ENCODE peak calls at places on chromosomes 3 and 15, in nine cellular contexts. One of them, this sample, is unnamed.

GRCh38 chr3:49553320-49553689 is 972 bp upstream of the BSN start:
- DNase-seq in endodermal cell: no peak
- DNase-seq in BJ: no peak
- DNase-seq in PC-3: no peak
- DNase-seq in HepG2: no peak
- DNase-seq in OCI-LY7: no peak
- DNase-seq in bronchial epithelial cell: peak
- DNase-seq in H1: no peak
- DNase-seq in heart left ventricle: no peak
- DNase-seq in this sample: peak

GRCh38 chr3:72258786-72259185 is 473.8 kb upstream of the PROK2 start:
- DNase-seq in HepG2: no peak
- DNase-seq in bronchial epithelial cell: no peak
- DNase-seq in OCI-LY7: no peak
- DNase-seq in heart left ventricle: peak
- DNase-seq in H1: no peak
- DNase-seq in endodermal cell: peak
- DNase-seq in PC-3: no peak
- DNase-seq in BJ: no peak
- DNase-seq in this sample: no peak

GRCh38 chr15:61888074-61888780 is 172.0 kb downstream of the VPS13C start:
- DNase-seq in HepG2: no peak
- DNase-seq in bronchial epithelial cell: no peak
- DNase-seq in endodermal cell: no peak
- DNase-seq in BJ: no peak
- DNase-seq in heart left ventricle: no peak
- DNase-seq in PC-3: peak
- DNase-seq in OCI-LY7: no peak
- DNase-seq in H1: no peak
- DNase-seq in this sample: peak

GRCh38 chr3:149234671-149235245 is 13.1 kb upstream of the CP start:
- DNase-seq in HepG2: no peak
- DNase-seq in H1: no peak
- DNase-seq in endodermal cell: no peak
- DNase-seq in OCI-LY7: no peak
- DNase-seq in BJ: no peak
- DNase-seq in heart left ventricle: no peak
- DNase-seq in bronchial epithelial cell: peak
- DNase-seq in PC-3: no peak
- DNase-seq in this sample: peak

GRCh38 chr3:150005243-150006102 is 34.8 kb upstream of the PFN2 start:
- DNase-seq in BJ: peak
- DNase-seq in HepG2: no peak
- DNase-seq in endodermal cell: no peak
- DNase-seq in OCI-LY7: no peak
- DNase-seq in H1: no peak
- DNase-seq in heart left ventricle: no peak
- DNase-seq in bronchial epithelial cell: peak
- DNase-seq in PC-3: peak
- DNase-seq in this sample: peak

GRCh38 chr3:138455801-138456716 is 21.6 kb downstream of the ESYT3 start:
- DNase-seq in endodermal cell: peak
- DNase-seq in BJ: no peak
- DNase-seq in HepG2: no peak
- DNase-seq in OCI-LY7: no peak
- DNase-seq in bronchial epithelial cell: no peak
- DNase-seq in heart left ventricle: no peak
- DNase-seq in PC-3: peak
- DNase-seq in H1: no peak
- DNase-seq in this sample: no peak

GRCh38 chr15:78162038-78162437 is 12.9 kb downstream of the IDH3A start:
- DNase-seq in heart left ventricle: no peak
- DNase-seq in HepG2: no peak
- DNase-seq in endodermal cell: no peak
- DNase-seq in H1: no peak
- DNase-seq in BJ: no peak
- DNase-seq in bronchial epithelial cell: no peak
- DNase-seq in OCI-LY7: no peak
- DNase-seq in PC-3: no peak
- DNase-seq in this sample: no peak

GRCh38 chr3:187406927-187407326 is 38.7 kb downstream of the RTP4 start:
- DNase-seq in endodermal cell: no peak
- DNase-seq in H1: no peak
- DNase-seq in OCI-LY7: no peak
- DNase-seq in bronchial epithelial cell: peak
- DNase-seq in HepG2: no peak
- DNase-seq in PC-3: no peak
- DNase-seq in BJ: no peak
- DNase-seq in heart left ventricle: peak
- DNase-seq in this sample: no peak

GRCh38 chr15:52228928-52229327 is 37.7 kb upstream of the GNB5 start:
- DNase-seq in HepG2: peak
- DNase-seq in heart left ventricle: no peak
- DNase-seq in H1: peak
- DNase-seq in endodermal cell: peak
- DNase-seq in BJ: no peak
- DNase-seq in bronchial epithelial cell: peak
- DNase-seq in PC-3: peak
- DNase-seq in OCI-LY7: peak
- DNase-seq in this sample: no peak

GRCh38 chr3:130925628-130926027 is 31.7 kb downstream of the ATP2C1 start:
- DNase-seq in OCI-LY7: peak
- DNase-seq in BJ: no peak
- DNase-seq in heart left ventricle: no peak
- DNase-seq in endodermal cell: no peak
- DNase-seq in H1: no peak
- DNase-seq in PC-3: no peak
- DNase-seq in bronchial epithelial cell: no peak
- DNase-seq in HepG2: no peak
- DNase-seq in this sample: peak

GRCh38 chr3:45684327-45684892 is 4.8 kb upstream of the SACM1L start:
- DNase-seq in BJ: no peak
- DNase-seq in bronchial epithelial cell: no peak
- DNase-seq in endodermal cell: peak
- DNase-seq in PC-3: no peak
- DNase-seq in heart left ventricle: no peak
- DNase-seq in OCI-LY7: no peak
- DNase-seq in HepG2: peak
- DNase-seq in H1: no peak
- DNase-seq in this sample: no peak

GRCh38 chr3:71703796-71704195 is 21.4 kb downstream of the EIF4E3 start:
- DNase-seq in endodermal cell: no peak
- DNase-seq in OCI-LY7: no peak
- DNase-seq in heart left ventricle: no peak
- DNase-seq in bronchial epithelial cell: no peak
- DNase-seq in HepG2: no peak
- DNase-seq in BJ: no peak
- DNase-seq in H1: no peak
- DNase-seq in PC-3: no peak
- DNase-seq in this sample: no peak

GRCh38 chr15:65029736-65030208 is 333 bp upstream of the MTFMT start:
- DNase-seq in bronchial epithelial cell: no peak
- DNase-seq in OCI-LY7: no peak
- DNase-seq in PC-3: no peak
- DNase-seq in HepG2: no peak
- DNase-seq in H1: no peak
- DNase-seq in BJ: no peak
- DNase-seq in endodermal cell: no peak
- DNase-seq in heart left ventricle: no peak
- DNase-seq in this sample: no peak
- H3K4me3 ChIP-seq in bronchial epithelial cell: peak
- H3K4me3 ChIP-seq in OCI-LY7: peak
- H3K4me3 ChIP-seq in PC-3: peak
- H3K4me3 ChIP-seq in HepG2: peak
- H3K4me3 ChIP-seq in H1: peak
- H3K4me3 ChIP-seq in BJ: peak
- H3K4me3 ChIP-seq in endodermal cell: peak
- H3K4me3 ChIP-seq in heart left ventricle: peak
- H3K4me3 ChIP-seq in this sample: peak

GRCh38 chr3:193821272-193821671 is 228.3 kb downstream of the OPA1 start:
- DNase-seq in bronchial epithelial cell: no peak
- DNase-seq in OCI-LY7: no peak
- DNase-seq in heart left ventricle: no peak
- DNase-seq in endodermal cell: no peak
- DNase-seq in BJ: no peak
- DNase-seq in PC-3: no peak
- DNase-seq in HepG2: no peak
- DNase-seq in H1: no peak
- DNase-seq in this sample: no peak
- TF ChIP-seq CTCF in bronchial epithelial cell: no peak
- TF ChIP-seq CTCF in OCI-LY7: no peak
- TF ChIP-seq CTCF in heart left ventricle: no peak
- TF ChIP-seq CTCF in endodermal cell: no peak
- TF ChIP-seq CTCF in BJ: no peak
- TF ChIP-seq CTCF in PC-3: no peak
- TF ChIP-seq CTCF in HepG2: no peak
- TF ChIP-seq CTCF in H1: no peak
- TF ChIP-seq CTCF in this sample: no peak

DNA sequence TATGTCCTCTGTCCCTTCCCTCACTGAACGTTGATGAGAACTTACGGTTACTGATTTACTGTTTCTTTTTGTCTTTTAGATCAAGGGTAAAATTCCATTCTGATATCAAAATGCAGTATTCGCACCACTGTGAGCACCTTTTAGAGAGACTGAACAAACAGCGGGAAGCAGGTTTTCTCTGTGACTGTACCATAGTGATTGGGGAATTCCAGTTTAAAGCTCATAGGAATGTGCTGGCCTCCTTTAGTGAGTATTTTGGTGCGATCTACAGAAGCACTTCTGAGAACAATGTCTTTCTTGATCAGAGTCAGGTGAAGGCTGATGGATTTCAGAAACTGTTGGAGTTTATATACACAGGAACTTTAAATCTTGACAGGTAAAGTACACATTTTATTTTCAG is 990 bp downstream of the MYNN start:
- DNase-seq in H1: no peak
- DNase-seq in heart left ventricle: no peak
- DNase-seq in HepG2: no peak
- DNase-seq in OCI-LY7: no peak
- DNase-seq in endodermal cell: no peak
- DNase-seq in BJ: no peak
- DNase-seq in PC-3: peak
- DNase-seq in bronchial epithelial cell: peak
- DNase-seq in this sample: no peak
- H3K4me3 ChIP-seq in H1: peak
- H3K4me3 ChIP-seq in heart left ventricle: peak
- H3K4me3 ChIP-seq in HepG2: peak
- H3K4me3 ChIP-seq in OCI-LY7: peak
- H3K4me3 ChIP-seq in endodermal cell: peak
- H3K4me3 ChIP-seq in BJ: peak
- H3K4me3 ChIP-seq in PC-3: peak
- H3K4me3 ChIP-seq in bronchial epithelial cell: peak
- H3K4me3 ChIP-seq in this sample: peak

GRCh38 chr15:55740981-55741591 is 1.9 kb downstream of the PRTG start:
- DNase-seq in bronchial epithelial cell: no peak
- DNase-seq in H1: no peak
- DNase-seq in heart left ventricle: no peak
- DNase-seq in endodermal cell: no peak
- DNase-seq in OCI-LY7: no peak
- DNase-seq in HepG2: no peak
- DNase-seq in BJ: no peak
- DNase-seq in PC-3: no peak
- DNase-seq in this sample: no peak

GRCh38 chr15:55742927-55743614 is at the start of gene PRTG:
- DNase-seq in PC-3: peak
- DNase-seq in OCI-LY7: no peak
- DNase-seq in bronchial epithelial cell: no peak
- DNase-seq in heart left ventricle: peak
- DNase-seq in H1: no peak
- DNase-seq in BJ: no peak
- DNase-seq in HepG2: peak
- DNase-seq in endodermal cell: peak
- DNase-seq in this sample: peak

GRCh38 chr15:55742498-55742926 is 440 bp downstream of the PRTG start:
- DNase-seq in bronchial epithelial cell: no peak
- DNase-seq in endodermal cell: no peak
- DNase-seq in BJ: no peak
- DNase-seq in HepG2: no peak
- DNase-seq in H1: no peak
- DNase-seq in OCI-LY7: no peak
- DNase-seq in PC-3: no peak
- DNase-seq in heart left ventricle: peak
- DNase-seq in this sample: peak

GRCh38 chr15:55740479-55740878 is 2.5 kb downstream of the PRTG start:
- DNase-seq in HepG2: no peak
- DNase-seq in endodermal cell: no peak
- DNase-seq in bronchial epithelial cell: no peak
- DNase-seq in OCI-LY7: no peak
- DNase-seq in heart left ventricle: no peak
- DNase-seq in BJ: no peak
- DNase-seq in H1: no peak
- DNase-seq in PC-3: no peak
- DNase-seq in this sample: no peak

DNA sequence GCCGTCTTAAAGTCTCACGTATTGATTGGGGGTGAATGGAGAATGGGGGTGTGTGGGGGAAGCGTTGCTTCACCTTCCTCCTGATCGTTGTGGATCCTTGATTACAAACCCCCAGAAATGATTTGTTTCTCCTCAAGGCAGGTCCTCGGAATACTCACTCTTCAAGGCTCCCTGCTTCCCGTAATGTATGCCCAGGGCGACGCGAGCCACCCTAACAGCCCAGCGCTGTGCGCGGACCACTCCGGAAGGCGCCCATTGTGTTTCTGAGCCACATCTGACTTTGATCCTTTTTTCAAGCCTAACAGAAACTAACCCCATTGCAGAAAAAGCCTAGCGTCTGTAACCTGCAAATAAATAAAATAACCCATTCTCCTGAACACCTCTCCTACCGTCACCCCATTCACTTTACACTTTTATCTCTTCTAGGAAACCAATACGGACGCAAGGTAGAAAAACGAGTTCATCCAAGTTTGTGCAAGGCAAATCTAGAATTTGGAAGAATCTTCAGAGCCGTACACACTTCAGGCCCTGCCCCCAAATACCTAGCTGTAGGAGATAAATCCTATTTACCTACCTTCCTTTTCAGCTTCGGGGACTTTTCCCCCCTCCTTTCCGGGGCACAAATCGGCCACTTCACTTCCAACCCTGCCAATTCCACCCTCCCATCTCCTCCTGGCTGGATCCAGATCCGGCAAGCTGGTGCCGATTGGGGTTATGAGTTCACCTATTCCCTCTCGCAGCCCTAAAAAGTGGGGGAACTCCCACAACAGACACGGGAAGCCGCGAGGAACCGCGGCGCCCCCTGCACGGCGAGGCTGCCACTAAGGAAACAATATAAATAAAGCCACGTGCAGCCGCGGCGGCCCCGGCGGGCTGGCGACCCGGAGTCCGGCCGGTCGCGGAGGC is 1.1 kb downstream of the PRTG start:
- DNase-seq in bronchial epithelial cell: no peak
- DNase-seq in heart left ventricle: peak
- DNase-seq in BJ: no peak
- DNase-seq in OCI-LY7: no peak
- DNase-seq in HepG2: peak
- DNase-seq in H1: no peak
- DNase-seq in endodermal cell: peak
- DNase-seq in PC-3: peak
- DNase-seq in this sample: peak
- TF ChIP-seq CTCF in bronchial epithelial cell: no peak
- TF ChIP-seq CTCF in heart left ventricle: no peak
- TF ChIP-seq CTCF in BJ: peak
- TF ChIP-seq CTCF in OCI-LY7: no peak
- TF ChIP-seq CTCF in HepG2: peak
- TF ChIP-seq CTCF in H1: no peak
- TF ChIP-seq CTCF in endodermal cell: no peak
- TF ChIP-seq CTCF in PC-3: no peak
- TF ChIP-seq CTCF in this sample: no peak

This sample was measured in foreskin fibroblast.